ENCODE peak calls at places on chromosomes 2 and 18, in five cellular contexts. M is GM18507; V is CD4-positive, alpha-beta T cell; C is DMS153; B is GM23338. Q is an unnamed sample.

GRCh38 chr2:220127311-220127710 is 499.9 kb downstream of the SLC4A3 start:
- DNase-seq in B (no peak), M (no peak), C (no peak), V (no peak), Q (no peak)

GRCh38 chr18:60981651-60982050 is 351.6 kb upstream of the CDH20 start:
- DNase-seq in V (no peak), B (no peak), M (no peak), C (no peak), Q (no peak)

GRCh38 chr2:223979730-223980396 is 22.6 kb downstream of the MRPL44 start:
- DNase-seq in V (no peak), C (no peak), B (no peak), M (no peak), Q (no peak)

GRCh38 chr2:225091336-225091735 is 49.1 kb upstream of the DOCK10 start:
- DNase-seq in B (no peak), M (no peak), C (no peak), V (no peak), Q (no peak)

GRCh38 chr2:217685255-217685605 is 317.6 kb downstream of the TNS1 start:
- DNase-seq in V (no peak), B (peak; percentile 30), C (peak; percentile 45), M (no peak), Q (peak; percentile 30)

GRCh38 chr2:172375247-172375646 is 52.1 kb upstream of the ITGA6 start:
- DNase-seq in V (no peak), B (no peak), M (no peak), C (no peak), Q (no peak)

GRCh38 chr18:35782926-35783325 is 189.6 kb upstream of the RMP24 start:
- DNase-seq in C (no peak), B (no peak), V (no peak), M (no peak), Q (no peak)

GRCh38 chr2:117850015-117850414 is 35.5 kb downstream of the DDX18 start:
- DNase-seq in B (peak; percentile 81), V (no peak), M (no peak), C (no peak), Q (no peak)

GRCh38 chr18:36335476-36336279 is 38.2 kb downstream of the FHOD3 start:
- DNase-seq in M (no peak), V (no peak), B (no peak), C (no peak), Q (no peak)

GRCh38 chr2:100008960-100009359 is 133.4 kb downstream of the AFF3 start:
- DNase-seq in V (no peak), C (no peak), M (no peak), B (no peak), Q (no peak)

GRCh38 chr18:73563345-73563744 is 584.3 kb downstream of the FBXO15 start:
- DNase-seq in V (no peak), B (no peak), C (no peak), M (no peak), Q (no peak)

GRCh38 chr2:203646266-203646864 is 60.1 kb upstream of the CD28 start:
- DNase-seq in M (no peak), C (no peak), B (no peak), V (no peak), Q (no peak)

GRCh38 chr2:233836359-233836758 is 18.0 kb downstream of the HJURP start:
- DNase-seq in B (no peak), V (no peak), M (no peak), C (no peak), Q (no peak)

GRCh38 chr2:54457326-54458023 is 1.3 kb downstream of the SPTBN1 start:
- DNase-seq in B (peak; percentile 78), C (no peak), V (no peak), M (no peak), Q (no peak)

GRCh38 chr18:79512461-79513380 is 117.0 kb downstream of the NFATC1 start:
- DNase-seq in B (no peak), M (no peak), C (no peak), V (no peak), Q (peak; percentile 41)

GRCh38 chr18:37963837-37964236 is 398.2 kb upstream of the CELF4 start:
- DNase-seq in M (no peak), V (no peak), C (no peak), B (no peak), Q (no peak)

Q was measured in mucosa of descending colon.